ENCODE peak calls at places on chromosome 22, in four cellular contexts. P is H9, V is H1, M is mesendoderm. G is an unnamed sample.

GRCh38 chr22:47209547-47210023 is 447.1 kb downstream of the TBC1D22A start:
- DNase-seq in P (no peak), V (peak), M (no peak), G (no peak)

GRCh38 chr22:44026630-44027511 is 2.8 kb downstream of the PARVB start:
- DNase-seq in P (no peak), V (no peak), M (no peak), G (peak)

GRCh38 chr22:46576556-46577351 is 39.3 kb upstream of the CELSR1 start:
- DNase-seq in P (peak), V (no peak), M (peak), G (peak)

GRCh38 chr22:20948989-20949388 is 18.1 kb upstream of the AIFM3 start:
- DNase-seq in P (no peak), V (no peak), M (no peak), G (no peak)

GRCh38 chr22:45502215-45503070 is at the start of gene FBLN1:
- DNase-seq in P (peak), V (peak), M (peak), G (no peak)

GRCh38 chr22:37442537-37442936 is 15.3 kb upstream of the ELFN2 start:
- DNase-seq in P (no peak), V (no peak), M (no peak), G (peak)

GRCh38 chr22:40039482-40039881 is 44.7 kb downstream of the FAM83F start:
- DNase-seq in P (no peak), V (no peak), M (no peak), G (no peak)

GRCh38 chr22:19873138-19873959 is 18.7 kb upstream of the GNB1L start:
- DNase-seq in P (no peak), V (no peak), M (no peak), G (no peak)

GRCh38 chr22:31081963-31082605 is 966 bp downstream of the SMTN start:
- DNase-seq in P (no peak), V (no peak), M (no peak), G (peak)

GRCh38 chr22:20624161-20624616 is 116.8 kb downstream of the MED15 start:
- DNase-seq in P (no peak), V (no peak), M (no peak), G (peak)

GRCh38 chr22:37547249-37547741 is 13.0 kb upstream of the CDC42EP1 start:
- DNase-seq in P (no peak), V (no peak), M (no peak), G (no peak)

GRCh38 chr22:17803871-17804270 is 29.6 kb upstream of the BID start:
- DNase-seq in P (no peak), V (no peak), M (peak), G (no peak)

GRCh38 chr22:25979968-25980367 is 189.3 kb upstream of the SEZ6L start:
- DNase-seq in P (no peak), V (no peak), M (no peak), G (no peak)

DNA sequence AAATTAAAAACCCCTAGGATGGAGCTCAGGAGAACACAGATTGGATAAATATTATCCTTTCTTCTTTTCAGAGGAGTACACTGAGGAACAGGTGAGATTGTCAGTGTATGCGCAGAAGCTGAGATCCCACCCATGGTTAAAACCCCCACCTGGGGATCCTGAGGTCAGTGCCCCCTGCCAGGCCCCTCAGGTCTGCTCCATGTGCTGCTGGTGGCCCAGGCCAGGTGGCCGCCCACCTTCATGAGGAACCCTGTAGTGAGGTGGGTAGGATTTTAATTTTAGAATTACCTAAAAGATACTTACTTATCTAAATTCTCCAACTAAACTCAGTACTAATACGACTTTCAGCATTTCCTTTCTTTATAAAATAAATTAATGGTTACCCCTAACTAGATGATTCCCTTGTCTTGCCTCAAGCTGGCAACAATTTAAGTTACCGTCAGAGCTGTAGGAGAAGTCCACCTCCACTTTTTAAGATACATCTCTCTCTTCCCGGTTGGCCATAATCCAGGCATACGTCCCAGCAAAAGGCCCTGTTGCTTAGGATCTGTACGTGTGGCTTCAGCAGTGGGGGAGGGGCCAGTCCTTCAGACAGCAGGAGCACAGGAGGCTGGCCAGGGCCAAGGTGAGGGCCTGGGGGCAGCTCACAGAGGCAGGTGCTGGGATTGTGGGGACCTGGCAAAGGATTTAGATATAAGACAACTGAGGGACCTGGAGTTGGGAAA is 61.5 kb upstream of the PITPNB start:
- DNase-seq in P (peak), V (peak), M (peak), G (no peak)
- H3K56ac ChIP-seq in P (no peak), V (no peak), M (no peak), G (no peak)

GRCh38 chr22:50724616-50725015 is 13.4 kb upstream of the ACR start:
- DNase-seq in P (no peak), V (no peak), M (no peak), G (no peak)

GRCh38 chr22:50722716-50723428 is 15.1 kb upstream of the ACR start:
- DNase-seq in P (no peak), V (no peak), M (no peak), G (no peak)

GRCh38 chr22:50725597-50725996 is 12.4 kb upstream of the ACR start:
- DNase-seq in P (no peak), V (no peak), M (no peak), G (no peak)

GRCh38 chr22:50722048-50722701 is 15.8 kb upstream of the ACR start:
- DNase-seq in P (no peak), V (no peak), M (no peak), G (no peak)

GRCh38 chr22:50723991-50724390 is 14.0 kb upstream of the ACR start:
- DNase-seq in P (no peak), V (no peak), M (no peak), G (peak)
- H3K56ac ChIP-seq in P (no peak), V (no peak), M (no peak), G (no peak)

DNA sequence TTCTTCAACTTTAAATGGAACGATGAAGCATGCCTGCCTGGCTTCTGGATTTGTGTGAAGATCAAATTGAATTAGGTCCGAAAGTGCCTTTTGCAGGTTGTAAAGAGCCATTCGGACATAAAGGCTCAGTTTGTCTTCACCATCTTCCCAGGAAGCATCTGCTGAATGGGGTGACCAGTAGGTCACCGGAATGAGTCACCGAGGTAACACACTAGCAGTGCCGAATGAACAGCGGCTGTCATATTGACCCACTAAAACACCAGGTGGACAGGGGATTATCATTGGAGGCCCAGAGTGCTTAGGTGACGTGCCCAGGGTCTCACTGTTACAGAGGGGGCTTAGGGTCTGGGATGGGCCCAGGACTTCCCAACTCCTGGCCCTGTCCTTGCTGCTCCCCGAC is 43.1 kb upstream of the MYH9 start:
- DNase-seq in P (no peak), V (no peak), M (no peak), G (peak)
- H3K56ac ChIP-seq in P (no peak), V (no peak), M (peak), G (no peak)

DNA sequence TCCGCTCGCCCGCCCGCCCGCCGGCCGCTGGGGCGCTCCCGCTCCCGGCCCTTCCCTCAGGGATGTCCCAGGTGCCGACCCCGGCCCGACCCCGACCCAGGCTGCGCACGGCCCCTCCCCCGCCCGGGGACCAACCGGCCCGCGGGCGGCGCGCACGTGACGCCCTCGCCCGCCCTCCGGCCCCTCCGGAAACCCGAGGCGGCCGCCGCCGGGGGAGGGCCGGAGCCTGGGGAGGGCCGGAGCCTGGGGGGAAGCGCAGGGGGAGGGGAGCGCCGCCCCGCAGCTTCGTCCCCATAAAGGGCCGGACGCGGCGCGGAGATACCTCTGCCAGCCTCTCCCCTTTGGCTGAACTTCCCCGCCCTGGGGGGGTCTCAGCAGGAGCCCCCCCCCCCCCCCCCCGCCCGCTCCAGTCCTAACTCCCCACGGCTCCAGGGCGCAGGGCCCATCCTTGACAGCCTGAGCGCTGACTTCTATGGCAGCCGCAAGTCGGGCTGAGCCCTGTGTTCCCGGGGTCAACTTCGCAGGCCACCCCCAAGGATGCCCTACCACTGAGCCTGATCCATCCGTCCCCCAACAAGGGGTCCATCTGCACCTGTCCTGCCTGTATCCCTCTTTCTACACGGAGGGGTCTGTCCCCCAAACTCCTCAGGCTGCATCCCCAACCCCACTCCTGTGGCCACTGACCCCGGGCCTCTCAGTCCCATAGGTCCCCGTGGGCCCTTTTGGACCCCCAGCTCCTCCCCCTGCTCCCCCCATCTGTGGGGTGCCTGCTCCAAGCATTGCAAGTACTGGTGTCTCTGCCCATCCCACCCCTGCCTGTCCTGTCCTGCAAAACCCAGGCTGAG is at the start of gene MAPK12:
- DNase-seq in P (peak), V (peak), M (no peak), G (no peak)
- H3K56ac ChIP-seq in P (no peak), V (no peak), M (peak), G (peak)

GRCh38 chr22:42408276-42408675 is 23.9 kb downstream of the NFAM1 start:
- DNase-seq in P (no peak), V (no peak), M (no peak), G (no peak)
- H3K56ac ChIP-seq in P (no peak), V (no peak), M (no peak), G (no peak)